ENCODE peak calls at places on chromosomes 1 and 21, in eight cellular contexts. One of them, this sample, is unnamed.
A peak's percentile ranks its signal among the peaks of the same experiment; 100 is the strongest.

GRCh38 chr1:55589656-55590297 is 374.6 kb upstream of the USP24 start:
- DNase-seq in CD4-positive, CD25-positive, alpha-beta regulatory T cell: no peak
- DNase-seq in mammary epithelial cell: peak; percentile 58
- DNase-seq in right cardiac atrium: peak; percentile 50
- DNase-seq in right atrium auricular region: no peak
- DNase-seq in neural progenitor cell: no peak
- DNase-seq in GM23338: no peak
- DNase-seq in Karpas-422: no peak
- DNase-seq in this sample: no peak

GRCh38 chr1:39677645-39678044 is 5.7 kb upstream of the NT5C1A start:
- DNase-seq in neural progenitor cell: no peak
- DNase-seq in Karpas-422: no peak
- DNase-seq in mammary epithelial cell: no peak
- DNase-seq in right cardiac atrium: no peak
- DNase-seq in right atrium auricular region: no peak
- DNase-seq in GM23338: no peak
- DNase-seq in CD4-positive, CD25-positive, alpha-beta regulatory T cell: no peak
- DNase-seq in this sample: no peak

GRCh38 chr1:15101112-15101760 is 52.3 kb upstream of the TMEM51 start:
- DNase-seq in right atrium auricular region: no peak
- DNase-seq in CD4-positive, CD25-positive, alpha-beta regulatory T cell: no peak
- DNase-seq in neural progenitor cell: no peak
- DNase-seq in right cardiac atrium: no peak
- DNase-seq in Karpas-422: no peak
- DNase-seq in mammary epithelial cell: no peak
- DNase-seq in GM23338: no peak
- DNase-seq in this sample: no peak

GRCh38 chr1:45622267-45622890 is 1.5 kb downstream of the CCDC17 start:
- DNase-seq in GM23338: no peak
- DNase-seq in Karpas-422: no peak
- DNase-seq in right atrium auricular region: no peak
- DNase-seq in right cardiac atrium: peak; percentile 17
- DNase-seq in mammary epithelial cell: no peak
- DNase-seq in neural progenitor cell: peak; percentile 36
- DNase-seq in CD4-positive, CD25-positive, alpha-beta regulatory T cell: no peak
- DNase-seq in this sample: no peak

GRCh38 chr1:214658785-214659184 is 55.8 kb downstream of the CENPF start:
- DNase-seq in mammary epithelial cell: peak; percentile 12
- DNase-seq in GM23338: peak; percentile 14
- DNase-seq in right atrium auricular region: no peak
- DNase-seq in CD4-positive, CD25-positive, alpha-beta regulatory T cell: no peak
- DNase-seq in right cardiac atrium: no peak
- DNase-seq in neural progenitor cell: peak; percentile 39
- DNase-seq in Karpas-422: no peak
- DNase-seq in this sample: no peak

GRCh38 chr1:161439280-161440232 is 65.7 kb upstream of the FCGR2A start:
- DNase-seq in mammary epithelial cell: peak; percentile 43
- DNase-seq in right cardiac atrium: no peak
- DNase-seq in right atrium auricular region: no peak
- DNase-seq in GM23338: peak; percentile 43
- DNase-seq in CD4-positive, CD25-positive, alpha-beta regulatory T cell: peak; percentile 11
- DNase-seq in Karpas-422: peak; percentile 44
- DNase-seq in neural progenitor cell: no peak
- DNase-seq in this sample: peak; percentile 21

GRCh38 chr1:236848274-236848925 is 53.3 kb downstream of the MTR start:
- DNase-seq in CD4-positive, CD25-positive, alpha-beta regulatory T cell: no peak
- DNase-seq in right atrium auricular region: no peak
- DNase-seq in right cardiac atrium: no peak
- DNase-seq in GM23338: no peak
- DNase-seq in mammary epithelial cell: no peak
- DNase-seq in Karpas-422: no peak
- DNase-seq in neural progenitor cell: no peak
- DNase-seq in this sample: no peak

GRCh38 chr1:226987623-226988336 is 47.7 kb downstream of the COQ8A start:
- DNase-seq in neural progenitor cell: no peak
- DNase-seq in right cardiac atrium: no peak
- DNase-seq in right atrium auricular region: no peak
- DNase-seq in GM23338: no peak
- DNase-seq in CD4-positive, CD25-positive, alpha-beta regulatory T cell: no peak
- DNase-seq in mammary epithelial cell: no peak
- DNase-seq in Karpas-422: no peak
- DNase-seq in this sample: no peak

GRCh38 chr21:44618504-44618903 is 6.6 kb downstream of the KRTAP10-8 start:
- DNase-seq in mammary epithelial cell: no peak
- DNase-seq in Karpas-422: peak; percentile 62
- DNase-seq in GM23338: peak; percentile 57
- DNase-seq in CD4-positive, CD25-positive, alpha-beta regulatory T cell: no peak
- DNase-seq in neural progenitor cell: no peak
- DNase-seq in right atrium auricular region: peak; percentile 58
- DNase-seq in right cardiac atrium: no peak
- DNase-seq in this sample: peak; percentile 44

GRCh38 chr21:36034211-36034913 is 26.0 kb downstream of the SETD4 start:
- DNase-seq in CD4-positive, CD25-positive, alpha-beta regulatory T cell: no peak
- DNase-seq in GM23338: no peak
- DNase-seq in right cardiac atrium: no peak
- DNase-seq in mammary epithelial cell: no peak
- DNase-seq in neural progenitor cell: no peak
- DNase-seq in Karpas-422: no peak
- DNase-seq in right atrium auricular region: no peak
- DNase-seq in this sample: no peak

GRCh38 chr1:205942631-205943159 is 561 bp downstream of the SLC26A9 start:
- DNase-seq in CD4-positive, CD25-positive, alpha-beta regulatory T cell: no peak
- DNase-seq in right atrium auricular region: no peak
- DNase-seq in mammary epithelial cell: no peak
- DNase-seq in neural progenitor cell: no peak
- DNase-seq in Karpas-422: no peak
- DNase-seq in right cardiac atrium: no peak
- DNase-seq in GM23338: no peak
- DNase-seq in this sample: no peak

GRCh38 chr21:36422279-36423098 is 37.3 kb downstream of the CHAF1B start:
- DNase-seq in mammary epithelial cell: peak; percentile 44
- DNase-seq in Karpas-422: peak; percentile 87
- DNase-seq in right atrium auricular region: peak; percentile 74
- DNase-seq in right cardiac atrium: peak; percentile 56
- DNase-seq in neural progenitor cell: peak; percentile 79
- DNase-seq in CD4-positive, CD25-positive, alpha-beta regulatory T cell: no peak
- DNase-seq in GM23338: peak; percentile 94
- DNase-seq in this sample: no peak

GRCh38 chr1:66981679-66982078 is 56.9 kb downstream of the MIER1 start:
- DNase-seq in neural progenitor cell: no peak
- DNase-seq in mammary epithelial cell: peak; percentile 24
- DNase-seq in Karpas-422: no peak
- DNase-seq in CD4-positive, CD25-positive, alpha-beta regulatory T cell: peak; percentile 64
- DNase-seq in GM23338: no peak
- DNase-seq in right atrium auricular region: no peak
- DNase-seq in right cardiac atrium: no peak
- DNase-seq in this sample: no peak

GRCh38 chr1:192632188-192632587 is 3.8 kb upstream of the RGS13 start:
- DNase-seq in Karpas-422: no peak
- DNase-seq in right cardiac atrium: no peak
- DNase-seq in neural progenitor cell: no peak
- DNase-seq in GM23338: no peak
- DNase-seq in right atrium auricular region: no peak
- DNase-seq in CD4-positive, CD25-positive, alpha-beta regulatory T cell: no peak
- DNase-seq in mammary epithelial cell: no peak
- DNase-seq in this sample: no peak
- H3K4me3 ChIP-seq in Karpas-422: peak overlapping the region; percentile 36
- H3K4me3 ChIP-seq in right cardiac atrium: no peak overlapping the region
- H3K4me3 ChIP-seq in neural progenitor cell: no peak overlapping the region
- H3K4me3 ChIP-seq in GM23338: no peak overlapping the region
- H3K4me3 ChIP-seq in right atrium auricular region: no peak overlapping the region
- H3K4me3 ChIP-seq in CD4-positive, CD25-positive, alpha-beta regulatory T cell: no peak overlapping the region
- H3K4me3 ChIP-seq in mammary epithelial cell: no peak overlapping the region
- H3K4me3 ChIP-seq in this sample: no peak overlapping the region

GRCh38 chr1:74650561-74650960 is 23.0 kb downstream of the ERICH3 start:
- DNase-seq in neural progenitor cell: no peak
- DNase-seq in right atrium auricular region: no peak
- DNase-seq in CD4-positive, CD25-positive, alpha-beta regulatory T cell: no peak
- DNase-seq in right cardiac atrium: no peak
- DNase-seq in mammary epithelial cell: peak; percentile 63
- DNase-seq in GM23338: no peak
- DNase-seq in Karpas-422: no peak
- DNase-seq in this sample: no peak
- H3K4me1 ChIP-seq in neural progenitor cell: no peaks in the 10 kb centered on the region
- H3K4me1 ChIP-seq in right atrium auricular region: no peaks in the 10 kb centered on the region
- H3K4me1 ChIP-seq in CD4-positive, CD25-positive, alpha-beta regulatory T cell: no peaks in the 10 kb centered on the region
- H3K4me1 ChIP-seq in right cardiac atrium: no peaks in the 10 kb centered on the region
- H3K4me1 ChIP-seq in mammary epithelial cell: peaks cover 38% of the 10 kb centered on the region
- H3K4me1 ChIP-seq in GM23338: no peaks in the 10 kb centered on the region
- H3K4me1 ChIP-seq in Karpas-422: peaks cover 21% of the 10 kb centered on the region
- H3K4me1 ChIP-seq in this sample: no peaks in the 10 kb centered on the region

GRCh38 chr1:231705860-231706553 is 79.4 kb downstream of the DISC1 start:
- DNase-seq in neural progenitor cell: no peak
- DNase-seq in right atrium auricular region: no peak
- DNase-seq in GM23338: no peak
- DNase-seq in mammary epithelial cell: no peak
- DNase-seq in Karpas-422: no peak
- DNase-seq in CD4-positive, CD25-positive, alpha-beta regulatory T cell: no peak
- DNase-seq in right cardiac atrium: no peak
- DNase-seq in this sample: no peak
- H3K4me3 ChIP-seq in neural progenitor cell: no peak overlapping the region
- H3K4me3 ChIP-seq in right atrium auricular region: no peak overlapping the region
- H3K4me3 ChIP-seq in GM23338: no peak overlapping the region
- H3K4me3 ChIP-seq in mammary epithelial cell: no peak overlapping the region
- H3K4me3 ChIP-seq in Karpas-422: no peak overlapping the region
- H3K4me3 ChIP-seq in CD4-positive, CD25-positive, alpha-beta regulatory T cell: no peak overlapping the region
- H3K4me3 ChIP-seq in right cardiac atrium: no peak overlapping the region
- H3K4me3 ChIP-seq in this sample: no peak overlapping the region

GRCh38 chr1:8723010-8723409 is 94.4 kb downstream of the RERE start:
- DNase-seq in neural progenitor cell: no peak
- DNase-seq in GM23338: no peak
- DNase-seq in Karpas-422: no peak
- DNase-seq in CD4-positive, CD25-positive, alpha-beta regulatory T cell: no peak
- DNase-seq in right cardiac atrium: no peak
- DNase-seq in right atrium auricular region: no peak
- DNase-seq in mammary epithelial cell: no peak
- DNase-seq in this sample: no peak

GRCh38 chr1:8717148-8717547 is 100.3 kb downstream of the RERE start:
- DNase-seq in right cardiac atrium: no peak
- DNase-seq in CD4-positive, CD25-positive, alpha-beta regulatory T cell: no peak
- DNase-seq in Karpas-422: no peak
- DNase-seq in mammary epithelial cell: no peak
- DNase-seq in GM23338: no peak
- DNase-seq in neural progenitor cell: no peak
- DNase-seq in right atrium auricular region: no peak
- DNase-seq in this sample: no peak

GRCh38 chr1:8718878-8719361 is 98.5 kb downstream of the RERE start:
- DNase-seq in GM23338: peak; percentile 70
- DNase-seq in neural progenitor cell: no peak
- DNase-seq in Karpas-422: peak; percentile 54
- DNase-seq in right atrium auricular region: no peak
- DNase-seq in mammary epithelial cell: no peak
- DNase-seq in CD4-positive, CD25-positive, alpha-beta regulatory T cell: no peak
- DNase-seq in right cardiac atrium: no peak
- DNase-seq in this sample: no peak

GRCh38 chr1:8721681-8722324 is 95.6 kb downstream of the RERE start:
- DNase-seq in GM23338: no peak
- DNase-seq in mammary epithelial cell: no peak
- DNase-seq in neural progenitor cell: no peak
- DNase-seq in Karpas-422: no peak
- DNase-seq in right atrium auricular region: no peak
- DNase-seq in right cardiac atrium: no peak
- DNase-seq in CD4-positive, CD25-positive, alpha-beta regulatory T cell: no peak
- DNase-seq in this sample: no peak

DNA sequence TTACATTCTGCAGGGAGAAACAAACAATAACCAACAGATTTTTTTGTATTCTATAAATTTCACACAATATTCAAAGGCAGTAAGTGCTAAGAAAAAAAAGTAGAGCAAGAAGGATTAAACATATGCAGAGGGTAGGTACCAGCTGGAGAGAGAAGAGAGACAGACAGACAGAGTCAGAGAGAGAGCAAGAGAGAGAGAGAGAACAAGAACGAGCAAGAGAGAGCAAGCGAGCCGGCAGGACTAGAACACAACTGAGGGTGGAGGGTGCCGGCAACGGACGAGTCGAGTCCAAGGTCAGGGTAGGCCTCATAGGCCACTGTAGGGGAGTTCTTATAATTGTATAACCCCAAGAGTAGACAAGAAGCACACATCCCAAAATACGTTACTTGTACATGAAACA is 97.1 kb downstream of the RERE start:
- DNase-seq in mammary epithelial cell: no peak
- DNase-seq in right atrium auricular region: no peak
- DNase-seq in GM23338: no peak
- DNase-seq in neural progenitor cell: no peak
- DNase-seq in right cardiac atrium: no peak
- DNase-seq in CD4-positive, CD25-positive, alpha-beta regulatory T cell: no peak
- DNase-seq in Karpas-422: no peak
- DNase-seq in this sample: no peak
- H3K4me1 ChIP-seq in mammary epithelial cell: no peaks in the 10 kb centered on the region
- H3K4me1 ChIP-seq in right atrium auricular region: no peaks in the 10 kb centered on the region
- H3K4me1 ChIP-seq in GM23338: peaks cover 25% of the 10 kb centered on the region
- H3K4me1 ChIP-seq in neural progenitor cell: peaks cover 9% of the 10 kb centered on the region
- H3K4me1 ChIP-seq in right cardiac atrium: no peaks in the 10 kb centered on the region
- H3K4me1 ChIP-seq in CD4-positive, CD25-positive, alpha-beta regulatory T cell: no peaks in the 10 kb centered on the region
- H3K4me1 ChIP-seq in Karpas-422: peaks cover 16% of the 10 kb centered on the region
- H3K4me1 ChIP-seq in this sample: no peaks in the 10 kb centered on the region